ENCODE peak calls at places on chromosomes 6 and 20, in eight cellular contexts. K is A549, W is gastrocnemius medialis, D is astrocyte, T is sigmoid colon, F is DND-41, E is fibroblast of mammary gland, J is pancreas. Y is an unnamed sample.

GRCh38 chr6:122654016-122654415 is 43.8 kb downstream of the PKIB start:
- DNase-seq in K (no peak), W (no peak), D (peak; percentile 89), T (no peak), J (no peak), E (no peak), F (no peak), Y (no peak)

GRCh38 chr6:110682460-110682853 is 132.8 kb downstream of the CDK19 start:
- DNase-seq in T (peak; percentile 70), D (peak; percentile 55), W (peak; percentile 46), E (peak; percentile 87), J (no peak), K (peak; percentile 83), F (peak; percentile 71), Y (peak; percentile 72)

GRCh38 chr20:24980321-24981053 is 12.1 kb downstream of the APMAP start:
- DNase-seq in D (no peak), K (no peak), F (peak; percentile 2), J (no peak), T (peak; percentile 62), W (no peak), E (no peak), Y (no peak)

GRCh38 chr6:106739387-106739786 is 110.0 kb downstream of the QRSL1 start:
- DNase-seq in T (peak; percentile 68), E (no peak), W (peak; percentile 64), D (no peak), F (no peak), J (peak; percentile 86), K (peak; percentile 56), Y (no peak)

GRCh38 chr20:48017992-48018391 is 232.7 kb upstream of the SULF2 start:
- DNase-seq in F (no peak), T (no peak), D (no peak), J (no peak), W (no peak), E (no peak), K (no peak), Y (no peak)

GRCh38 chr6:53830356-53830755 is 35.6 kb downstream of the LRRC1 start:
- DNase-seq in K (no peak), E (no peak), T (no peak), W (no peak), D (no peak), F (no peak), J (no peak), Y (no peak)

GRCh38 chr6:158358450-158359077 is 46.3 kb downstream of the TULP4 start:
- DNase-seq in F (no peak), E (no peak), D (no peak), K (no peak), J (peak; percentile 85), W (peak; percentile 32), T (no peak), Y (no peak)

GRCh38 chr6:39056681-39057080 is 8.1 kb downstream of the GLP1R start:
- DNase-seq in D (no peak), J (no peak), W (no peak), T (peak; percentile 2), E (no peak), K (no peak), F (no peak), Y (no peak)

GRCh38 chr20:54473340-54473739 is 2.1 kb upstream of the DOK5 start:
- DNase-seq in D (no peak), W (no peak), E (no peak), T (no peak), J (no peak), K (no peak), F (no peak), Y (no peak)

GRCh38 chr6:49933526-49933925 is 30.4 kb downstream of the DEFB114 start:
- DNase-seq in D (no peak), J (peak; percentile 12), E (no peak), T (no peak), F (no peak), W (no peak), K (no peak), Y (no peak)

GRCh38 chr6:150272264-150272975 is 96.4 kb upstream of the IYD start:
- DNase-seq in T (no peak), W (no peak), F (no peak), D (no peak), K (no peak), E (no peak), J (no peak), Y (no peak)

GRCh38 chr6:16704706-16705402 is 56.4 kb downstream of the ATXN1 start:
- DNase-seq in D (peak; percentile 82), T (no peak), K (no peak), E (peak; percentile 74), J (no peak), W (no peak), F (no peak), Y (no peak)

GRCh38 chr6:37653933-37654565 is 43.6 kb downstream of the MDGA1 start:
- DNase-seq in K (peak; percentile 67), T (no peak), F (peak; percentile 70), E (peak; percentile 65), D (no peak), W (no peak), J (no peak), Y (peak; percentile 56)

DNA sequence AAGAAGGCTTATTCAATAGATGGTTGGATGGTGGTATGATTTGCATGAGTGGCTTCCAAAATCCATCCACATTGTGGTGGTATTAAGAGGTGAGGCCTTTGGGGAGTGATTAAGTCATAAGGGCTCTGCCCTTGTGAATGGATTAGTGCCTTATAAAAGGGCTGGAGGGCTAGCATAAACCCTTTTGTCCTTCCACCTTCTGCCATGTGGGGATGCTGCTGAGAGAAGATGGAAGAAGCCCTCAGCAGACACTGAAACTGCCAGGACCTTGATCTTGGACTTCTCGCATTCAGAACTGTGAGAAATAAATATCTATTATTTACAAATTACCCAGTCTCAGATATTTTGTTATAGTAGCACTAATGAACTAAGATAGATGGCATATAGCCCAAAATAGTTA is 27.8 kb upstream of the SRPK1 start:
- DNase-seq in J (no peak), F (no peak), T (no peak), W (no peak), D (no peak), K (peak; percentile 38), E (peak; percentile 41), Y (no peak)
- TF ChIP-seq CTCF in J (no peak), F (peak; percentile 22), T (no peak), W (no peak), D (peak; percentile 11), K (no peak), E (peak; percentile 49), Y (peak; percentile 16)

GRCh38 chr20:22585786-22586493 is 1.6 kb upstream of the FOXA2 start:
- DNase-seq in J (peak; percentile 51), E (no peak), F (no peak), T (no peak), K (no peak), D (no peak), W (no peak), Y (no peak)

GRCh38 chr20:22584922-22585785 is 782 bp upstream of the FOXA2 start:
- DNase-seq in E (no peak), T (no peak), W (no peak), K (peak; percentile 86), J (peak; percentile 71), F (no peak), D (no peak), Y (no peak)

GRCh38 chr20:22583773-22584629 is at the start of gene FOXA2:
- DNase-seq in T (no peak), K (peak; percentile 96), D (no peak), F (no peak), E (no peak), J (peak; percentile 93), W (no peak), Y (no peak)

GRCh38 chr20:22582960-22583772 is 1.2 kb downstream of the FOXA2 start:
- DNase-seq in E (no peak), D (no peak), F (no peak), W (no peak), K (peak; percentile 44), T (no peak), J (peak; percentile 70), Y (no peak)

GRCh38 chr20:22584630-22584921 is 204 bp upstream of the FOXA2 start:
- DNase-seq in D (no peak), T (no peak), W (no peak), E (no peak), K (peak; percentile 96), F (no peak), J (peak; percentile 93), Y (no peak)
- H3K4me3 ChIP-seq in D (no peak overlapping the region), T (no peak overlapping the region), W (no peak overlapping the region), E (no peak overlapping the region), K (peak overlapping the region; percentile 79), F (no peak overlapping the region), J (peak overlapping the region; percentile 40), Y (no peak overlapping the region)

GRCh38 chr20:35616465-35617396 is 1.1 kb downstream of the SPAG4 start:
- DNase-seq in T (peak; percentile 95), F (no peak), J (peak; percentile 97), D (peak; percentile 97), E (peak; percentile 99), W (peak; percentile 64), K (peak; percentile 86), Y (peak; percentile 21)
- TF ChIP-seq CTCF in T (no peak), F (no peak), J (no peak), D (no peak), E (no peak), W (no peak), K (no peak), Y (no peak)

GRCh38 chr20:17227199-17227535 is 327 bp downstream of the PCSK2 start:
- DNase-seq in T (no peak), D (no peak), E (no peak), K (no peak), F (no peak), W (no peak), J (no peak), Y (no peak)

GRCh38 chr20:17226410-17227198 is at the start of gene PCSK2:
- DNase-seq in J (peak; percentile 53), D (peak; percentile 34), T (peak; percentile 63), E (peak; percentile 38), W (no peak), F (no peak), K (peak; percentile 31), Y (no peak)

GRCh38 chr20:17227669-17228623 is 1.1 kb downstream of the PCSK2 start:
- DNase-seq in K (no peak), J (no peak), D (no peak), F (no peak), T (peak; percentile 62), E (no peak), W (no peak), Y (no peak)

GRCh38 chr20:17228624-17229061 is 1.8 kb downstream of the PCSK2 start:
- DNase-seq in D (no peak), W (no peak), J (no peak), E (no peak), K (no peak), T (no peak), F (no peak), Y (no peak)

GRCh38 chr20:17229256-17229655 is 2.4 kb downstream of the PCSK2 start:
- DNase-seq in D (no peak), E (no peak), J (no peak), K (no peak), W (no peak), T (no peak), F (no peak), Y (no peak)
- H3K4me3 ChIP-seq in D (no peak overlapping the region), E (no peak overlapping the region), J (no peak overlapping the region), K (no peak overlapping the region), W (no peak overlapping the region), T (no peak overlapping the region), F (no peak overlapping the region), Y (no peak overlapping the region)